ENCODE peak calls at places on chromosomes 16 and 17, in nine cellular contexts. F, J, I, S, N, T, E, K and O are unnamed samples.

GRCh38 chr17:69608808-69609494 is 194.5 kb downstream of the MAP2K6 start:
- DNase-seq in I (no peak), T (no peak), N (no peak), F (peak; percentile 97), K (no peak), E (no peak), J (no peak), S (no peak), O (peak; percentile 68)

GRCh38 chr17:69047368-69048263 is 13.1 kb downstream of the ABCA9 start:
- DNase-seq in J (no peak), I (peak; percentile 33), F (peak; percentile 91), N (no peak), T (no peak), S (no peak), E (no peak), K (no peak), O (peak; percentile 96)

GRCh38 chr16:54927125-54928015 is 3.3 kb upstream of the IRX5 start:
- DNase-seq in J (no peak), I (no peak), S (peak; percentile 25), K (peak; percentile 58), E (no peak), F (no peak), N (no peak), T (no peak), O (peak; percentile 54)

GRCh38 chr17:73305845-73306836 is 5.7 kb downstream of the CDC42EP4 start:
- DNase-seq in E (no peak), N (no peak), F (no peak), T (no peak), J (no peak), S (no peak), K (no peak), I (no peak), O (no peak)

GRCh38 chr17:207775-208174 is 26.3 kb upstream of the DOC2B start:
- DNase-seq in F (no peak), T (no peak), S (no peak), K (no peak), J (no peak), I (no peak), E (no peak), N (no peak), O (no peak)

GRCh38 chr17:15913826-15914225 is 31.1 kb upstream of the ADORA2B start:
- DNase-seq in J (no peak), E (no peak), T (no peak), F (no peak), S (no peak), I (no peak), K (no peak), N (no peak), O (no peak)

GRCh38 chr17:73938706-73939105 is 264.8 kb upstream of the RPL38 start:
- DNase-seq in J (no peak), F (no peak), K (no peak), S (no peak), N (no peak), E (no peak), I (no peak), T (no peak), O (no peak)

GRCh38 chr17:82400830-82401229 is 17.3 kb upstream of the HEXD start:
- DNase-seq in E (no peak), K (no peak), N (no peak), J (peak; percentile 79), T (peak; percentile 27), F (no peak), S (no peak), I (no peak), O (peak; percentile 92)

GRCh38 chr16:88809676-88810165 is 2.0 kb downstream of the APRT start:
- DNase-seq in J (peak; percentile 58), E (no peak), T (no peak), F (no peak), K (no peak), S (no peak), N (no peak), I (no peak), O (no peak)

GRCh38 chr17:73462830-73463229 is 151.0 kb upstream of the CDC42EP4 start:
- DNase-seq in J (no peak), S (no peak), T (no peak), F (no peak), K (no peak), I (no peak), N (no peak), E (no peak), O (no peak)

GRCh38 chr17:78390241-78391050 is 12.0 kb downstream of the PGS1 start:
- DNase-seq in J (no peak), S (no peak), E (no peak), I (no peak), K (no peak), N (peak; percentile 73), T (no peak), F (peak; percentile 96), O (no peak)

GRCh38 chr17:68302666-68303065 is 11.4 kb downstream of the ARSG start:
- DNase-seq in I (no peak), T (no peak), K (no peak), J (no peak), S (no peak), N (no peak), E (no peak), F (no peak), O (no peak)

GRCh38 chr16:19400709-19401108 is 17.0 kb upstream of the TMC5 start:
- DNase-seq in T (no peak), K (no peak), F (no peak), S (no peak), E (no peak), J (no peak), N (no peak), I (no peak), O (peak; percentile 25)

GRCh38 chr16:5065813-5066212 is at the start of gene C16orf89:
- DNase-seq in K (no peak), I (no peak), S (no peak), N (no peak), T (no peak), J (peak; percentile 90), F (no peak), E (peak; percentile 51), O (no peak)

GRCh38 chr17:48995871-48996695 is 1.1 kb upstream of the IGF2BP1 start:
- DNase-seq in K (peak; percentile 30), S (no peak), J (no peak), F (no peak), T (no peak), E (no peak), N (peak; percentile 90), I (peak; percentile 87), O (no peak)

GRCh38 chr17:28133562-28133970 is 91.1 kb downstream of the NLK start:
- DNase-seq in S (no peak), I (no peak), K (no peak), T (no peak), N (no peak), F (peak; percentile 74), E (no peak), J (no peak), O (no peak)

GRCh38 chr16:46801428-46802049 is 29.4 kb downstream of the C16orf87 start:
- DNase-seq in N (no peak), S (no peak), E (no peak), K (peak; percentile 21), J (no peak), F (no peak), T (no peak), I (no peak), O (no peak)

GRCh38 chr16:81371106-81371505 is 56.3 kb downstream of the GAN start:
- DNase-seq in E (no peak), I (no peak), T (no peak), N (no peak), J (no peak), S (no peak), K (no peak), F (no peak), O (no peak)

GRCh38 chr17:38663125-38663751 is 11.5 kb downstream of the EPOP start:
- DNase-seq in K (peak; percentile 59), S (peak; percentile 59), F (peak; percentile 58), E (peak; percentile 73), T (peak; percentile 17), I (peak; percentile 81), J (peak; percentile 82), N (peak; percentile 88), O (peak; percentile 52)

GRCh38 chr17:31674717-31675349 is 184.2 kb downstream of the COPRS start:
- DNase-seq in J (no peak), F (peak; percentile 82), K (no peak), T (no peak), I (no peak), S (no peak), E (no peak), N (no peak), O (no peak)

GRCh38 chr16:78161023-78161729 is 61.7 kb downstream of the WWOX start:
- DNase-seq in T (no peak), K (no peak), E (no peak), N (no peak), J (no peak), F (no peak), I (no peak), S (no peak), O (no peak)

GRCh38 chr17:44607836-44608690 is 48.2 kb upstream of the MEIOC start:
- DNase-seq in T (no peak), S (peak; percentile 73), I (peak; percentile 36), N (no peak), E (no peak), K (peak; percentile 13), J (no peak), F (no peak), O (no peak)

GRCh38 chr17:11643851-11644250 is 45.6 kb downstream of the DNAH9 start:
- DNase-seq in N (no peak), J (no peak), S (no peak), E (no peak), T (no peak), F (no peak), I (no peak), K (no peak), O (no peak)

GRCh38 chr17:39872700-39873099 is 4.7 kb downstream of the ZPBP2 start:
- DNase-seq in S (no peak), J (no peak), K (peak; percentile 8), E (no peak), F (no peak), N (no peak), T (no peak), I (no peak), O (no peak)

GRCh38 chr17:21573961-21574610 is 118.2 kb upstream of the KCNJ18 start:
- DNase-seq in N (no peak), E (peak; percentile 90), S (no peak), F (peak; percentile 39), J (no peak), I (no peak), T (no peak), K (no peak), O (no peak)

GRCh38 chr17:38403491-38403890 is 24.8 kb upstream of the ARHGAP23 start:
- DNase-seq in S (peak; percentile 18), K (no peak), F (peak; percentile 20), J (no peak), T (no peak), E (no peak), N (no peak), I (no peak), O (peak; percentile 58)